ENCODE peak calls at places on chromosomes 7 and 10, in six cellular contexts. J is stimulated activated naive CD8-positive, alpha-beta T cell treated with anti-CD3 and anti-CD28 coated beads, Interleukin-15, amount 100 ng/mL, for 72 hours; D is progenitor cell of endocrine pancreas; V is GM03348; H is effector memory CD8-positive, alpha-beta T cell; C is testis. S is an unnamed sample.

GRCh38 chr10:72291019-72291532 is 17.4 kb downstream of the DDIT4 start:
- DNase-seq in J (no peak), D (no peak), C (no peak), V (peak; percentile 5), H (no peak), S (no peak)

GRCh38 chr10:79627075-79627474 is 16.3 kb downstream of the SFTPA1 start:
- DNase-seq in H (no peak), V (no peak), C (no peak), J (no peak), D (no peak), S (no peak)

GRCh38 chr10:128078136-128078969 is 47.9 kb downstream of the MKI67 start:
- DNase-seq in J (peak; percentile 38), D (peak; percentile 47), H (no peak), V (peak; percentile 87), C (no peak), S (peak; percentile 68)

GRCh38 chr10:23516530-23516929 is 77.7 kb downstream of the OTUD1 start:
- DNase-seq in J (no peak), C (no peak), D (no peak), H (no peak), V (peak; percentile 64), S (no peak)

GRCh38 chr10:131726460-131726861 is 174.3 kb upstream of the PPP2R2D start:
- DNase-seq in D (no peak), C (peak; percentile 80), V (no peak), J (no peak), H (no peak), S (no peak)

GRCh38 chr10:30835146-30835545 is 196.5 kb downstream of the ZNF438 start:
- DNase-seq in V (no peak), D (no peak), J (no peak), C (no peak), H (no peak), S (no peak)

GRCh38 chr7:129793506-129794310 is 159.1 kb downstream of the UBE2H start:
- DNase-seq in D (no peak), V (no peak), H (no peak), J (no peak), C (no peak), S (no peak)

GRCh38 chr10:7406712-7407333 is 4.0 kb downstream of the SFMBT2 start:
- DNase-seq in H (no peak), J (no peak), D (no peak), V (no peak), C (peak; percentile 38), S (no peak)

GRCh38 chr10:32149257-32149955 is 93.2 kb upstream of the KIF5B start:
- DNase-seq in V (peak; percentile 81), D (no peak), H (no peak), C (no peak), J (no peak), S (no peak)

GRCh38 chr10:78540355-78541076 is 506.9 kb downstream of the RPS24 start:
- DNase-seq in C (no peak), H (no peak), J (no peak), V (no peak), D (no peak), S (no peak)

GRCh38 chr7:45120-46090 is 147.0 kb upstream of the FAM20C start:
- DNase-seq in V (no peak), H (no peak), D (no peak), C (peak; percentile 11), J (peak; percentile 18), S (no peak)

GRCh38 chr7:40584667-40585433 is 450.0 kb downstream of the SUGCT start:
- DNase-seq in H (no peak), D (no peak), V (no peak), C (no peak), J (no peak), S (no peak)

GRCh38 chr7:158695726-158696452 is 8.7 kb downstream of the NCAPG2 start:
- DNase-seq in C (peak; percentile 79), H (peak; percentile 39), J (peak; percentile 25), D (no peak), V (peak; percentile 79), S (peak; percentile 63)

GRCh38 chr7:94001396-94001795 is 2.8 kb downstream of the BET1 start:
- DNase-seq in J (no peak), H (no peak), D (no peak), V (peak; percentile 44), C (no peak), S (no peak)

GRCh38 chr10:78332699-78333098 is 299.0 kb downstream of the RPS24 start:
- DNase-seq in V (no peak), J (no peak), C (no peak), D (no peak), H (no peak), S (no peak)

S was measured in B cell.